ENCODE peak calls at places on chromosomes 5 and 9, in seven cellular contexts. One of them, this sample, is unnamed.

GRCh38 chr9:133954862-133955529 is 37.1 kb downstream of the VAV2 start:
- DNase-seq in WTC11: no peak
- DNase-seq in nephron progenitor cell: peak
- DNase-seq in prostate gland: no peak
- DNase-seq in HTR-8/SVneo: no peak
- DNase-seq in GM03348: no peak
- DNase-seq in caudate nucleus: no peak
- DNase-seq in this sample: no peak

GRCh38 chr9:75039804-75040203 is 11.7 kb upstream of the CARNMT1 start:
- DNase-seq in caudate nucleus: no peak
- DNase-seq in WTC11: no peak
- DNase-seq in nephron progenitor cell: no peak
- DNase-seq in prostate gland: no peak
- DNase-seq in HTR-8/SVneo: no peak
- DNase-seq in GM03348: no peak
- DNase-seq in this sample: no peak

GRCh38 chr9:69549310-69550202 is 122.6 kb downstream of the APBA1 start:
- DNase-seq in nephron progenitor cell: peak
- DNase-seq in caudate nucleus: no peak
- DNase-seq in HTR-8/SVneo: peak
- DNase-seq in prostate gland: peak
- DNase-seq in GM03348: peak
- DNase-seq in WTC11: no peak
- DNase-seq in this sample: peak

GRCh38 chr5:137442660-137443059 is 56.5 kb downstream of the SPOCK1 start:
- DNase-seq in caudate nucleus: peak
- DNase-seq in GM03348: no peak
- DNase-seq in nephron progenitor cell: no peak
- DNase-seq in prostate gland: no peak
- DNase-seq in WTC11: no peak
- DNase-seq in HTR-8/SVneo: no peak
- DNase-seq in this sample: no peak

GRCh38 chr5:89584339-89584956 is 701.5 kb upstream of the MEF2C start:
- DNase-seq in WTC11: no peak
- DNase-seq in HTR-8/SVneo: peak
- DNase-seq in prostate gland: no peak
- DNase-seq in caudate nucleus: no peak
- DNase-seq in nephron progenitor cell: no peak
- DNase-seq in GM03348: peak
- DNase-seq in this sample: no peak

GRCh38 chr5:116733995-116734716 is 159.5 kb upstream of the SEMA6A start:
- DNase-seq in caudate nucleus: no peak
- DNase-seq in WTC11: no peak
- DNase-seq in nephron progenitor cell: no peak
- DNase-seq in prostate gland: peak
- DNase-seq in GM03348: no peak
- DNase-seq in HTR-8/SVneo: no peak
- DNase-seq in this sample: peak

GRCh38 chr9:105063665-105064247 is 135.8 kb upstream of the ABCA1 start:
- DNase-seq in WTC11: no peak
- DNase-seq in nephron progenitor cell: no peak
- DNase-seq in HTR-8/SVneo: no peak
- DNase-seq in prostate gland: no peak
- DNase-seq in caudate nucleus: no peak
- DNase-seq in GM03348: peak
- DNase-seq in this sample: no peak

GRCh38 chr5:120808135-120808534 is 344.0 kb downstream of the PRR16 start:
- DNase-seq in nephron progenitor cell: no peak
- DNase-seq in HTR-8/SVneo: no peak
- DNase-seq in WTC11: no peak
- DNase-seq in prostate gland: no peak
- DNase-seq in GM03348: no peak
- DNase-seq in caudate nucleus: no peak
- DNase-seq in this sample: no peak

GRCh38 chr5:34534237-34535108 is 121.7 kb upstream of the RAI14 start:
- DNase-seq in nephron progenitor cell: no peak
- DNase-seq in prostate gland: no peak
- DNase-seq in WTC11: no peak
- DNase-seq in GM03348: peak
- DNase-seq in caudate nucleus: no peak
- DNase-seq in HTR-8/SVneo: peak
- DNase-seq in this sample: no peak

GRCh38 chr5:96338624-96339023 is 94.4 kb downstream of the PCSK1 start:
- DNase-seq in WTC11: no peak
- DNase-seq in caudate nucleus: no peak
- DNase-seq in GM03348: no peak
- DNase-seq in prostate gland: peak
- DNase-seq in nephron progenitor cell: no peak
- DNase-seq in HTR-8/SVneo: no peak
- DNase-seq in this sample: no peak

GRCh38 chr5:20972419-20972925 is 984.5 kb upstream of the CDH18 start:
- DNase-seq in WTC11: peak
- DNase-seq in nephron progenitor cell: peak
- DNase-seq in GM03348: peak
- DNase-seq in caudate nucleus: no peak
- DNase-seq in prostate gland: no peak
- DNase-seq in HTR-8/SVneo: peak
- DNase-seq in this sample: no peak

GRCh38 chr5:14200312-14200990 is 57.3 kb downstream of the TRIO start:
- DNase-seq in caudate nucleus: no peak
- DNase-seq in prostate gland: no peak
- DNase-seq in HTR-8/SVneo: no peak
- DNase-seq in WTC11: no peak
- DNase-seq in GM03348: no peak
- DNase-seq in nephron progenitor cell: no peak
- DNase-seq in this sample: no peak

GRCh38 chr5:159050408-159051091 is 49.2 kb downstream of the EBF1 start:
- DNase-seq in WTC11: no peak
- DNase-seq in caudate nucleus: no peak
- DNase-seq in prostate gland: no peak
- DNase-seq in GM03348: peak
- DNase-seq in nephron progenitor cell: no peak
- DNase-seq in HTR-8/SVneo: no peak
- DNase-seq in this sample: no peak

GRCh38 chr9:130949188-130950038 is 10.4 kb upstream of the FIBCD1 start:
- DNase-seq in prostate gland: no peak
- DNase-seq in caudate nucleus: no peak
- DNase-seq in HTR-8/SVneo: no peak
- DNase-seq in GM03348: no peak
- DNase-seq in WTC11: no peak
- DNase-seq in nephron progenitor cell: no peak
- DNase-seq in this sample: no peak

GRCh38 chr9:37209431-37210386 is 89.3 kb downstream of the ZCCHC7 start:
- DNase-seq in WTC11: no peak
- DNase-seq in nephron progenitor cell: no peak
- DNase-seq in HTR-8/SVneo: no peak
- DNase-seq in GM03348: no peak
- DNase-seq in caudate nucleus: no peak
- DNase-seq in prostate gland: no peak
- DNase-seq in this sample: no peak

GRCh38 chr9:35106343-35106730 is 3.4 kb upstream of the STOML2 start:
- DNase-seq in nephron progenitor cell: no peak
- DNase-seq in prostate gland: no peak
- DNase-seq in GM03348: no peak
- DNase-seq in HTR-8/SVneo: no peak
- DNase-seq in caudate nucleus: no peak
- DNase-seq in WTC11: no peak
- DNase-seq in this sample: no peak

GRCh38 chr9:107389617-107390071 is 99.9 kb downstream of the KLF4 start:
- DNase-seq in GM03348: peak
- DNase-seq in caudate nucleus: no peak
- DNase-seq in HTR-8/SVneo: no peak
- DNase-seq in nephron progenitor cell: no peak
- DNase-seq in WTC11: no peak
- DNase-seq in prostate gland: peak
- DNase-seq in this sample: peak

GRCh38 chr5:84870369-84870768 is 485.7 kb upstream of the EDIL3 start:
- DNase-seq in HTR-8/SVneo: no peak
- DNase-seq in prostate gland: no peak
- DNase-seq in caudate nucleus: no peak
- DNase-seq in nephron progenitor cell: no peak
- DNase-seq in WTC11: no peak
- DNase-seq in GM03348: no peak
- DNase-seq in this sample: no peak

GRCh38 chr5:177099422-177100093 is 12.8 kb downstream of the FGFR4 start:
- DNase-seq in HTR-8/SVneo: no peak
- DNase-seq in caudate nucleus: no peak
- DNase-seq in GM03348: no peak
- DNase-seq in WTC11: peak
- DNase-seq in nephron progenitor cell: no peak
- DNase-seq in prostate gland: no peak
- DNase-seq in this sample: no peak

GRCh38 chr9:137254624-137255447 is at the start of gene NELFB:
- DNase-seq in HTR-8/SVneo: peak
- DNase-seq in WTC11: peak
- DNase-seq in caudate nucleus: peak
- DNase-seq in GM03348: peak
- DNase-seq in nephron progenitor cell: peak
- DNase-seq in prostate gland: peak
- DNase-seq in this sample: peak

GRCh38 chr9:22447607-22448305 is 1.1 kb downstream of the DMRTA1 start:
- DNase-seq in WTC11: no peak
- DNase-seq in prostate gland: peak
- DNase-seq in HTR-8/SVneo: peak
- DNase-seq in caudate nucleus: no peak
- DNase-seq in nephron progenitor cell: no peak
- DNase-seq in GM03348: no peak
- DNase-seq in this sample: no peak